ENCODE peak calls at places on chromosomes 13 and 19, in six cellular contexts. U, H, O, I, K and P are unnamed samples.

GRCh38 chr13:25295228-25295627 is 6.2 kb upstream of the NUP58 start:
- DNase-seq in O (no peak), H (no peak), U (no peak), K (no peak), I (no peak), P (no peak)

GRCh38 chr19:33193864-33194362 is at the start of gene LRP3:
- DNase-seq in K (peak), I (no peak), U (peak), O (no peak), H (peak), P (peak)

GRCh38 chr13:112752711-112753541 is 63.1 kb downstream of the ATP11A start:
- DNase-seq in I (no peak), U (no peak), O (no peak), K (no peak), H (no peak), P (no peak)

GRCh38 chr13:94313321-94313720 is 166.2 kb downstream of the DCT start:
- DNase-seq in I (no peak), O (no peak), U (no peak), H (no peak), K (no peak), P (no peak)

GRCh38 chr13:20353973-20354372 is 121.9 kb upstream of the GJB6 start:
- DNase-seq in K (no peak), U (no peak), H (peak), O (no peak), I (no peak), P (peak)

GRCh38 chr19:7926021-7926726 is at the start of gene CTXN1:
- DNase-seq in H (peak), I (peak), K (no peak), U (peak), O (peak), P (peak)

GRCh38 chr19:8690753-8691539 is 7.6 kb downstream of the ACTL9 start:
- DNase-seq in H (no peak), I (no peak), U (no peak), K (no peak), O (no peak), P (no peak)

GRCh38 chr13:109872864-109873263 is 86.5 kb upstream of the IRS2 start:
- DNase-seq in U (no peak), K (no peak), I (no peak), H (no peak), O (no peak), P (no peak)

GRCh38 chr19:16429066-16429758 is 42.6 kb downstream of the EPS15L1 start:
- DNase-seq in H (no peak), O (no peak), K (peak), U (no peak), I (no peak), P (no peak)

GRCh38 chr13:50133277-50133953 is 118.2 kb downstream of the KCNRG start:
- DNase-seq in O (no peak), H (no peak), K (no peak), I (no peak), U (no peak), P (no peak)

GRCh38 chr19:5563941-5564612 is 3.7 kb downstream of the TINCR start:
- DNase-seq in O (no peak), K (no peak), I (no peak), H (no peak), U (no peak), P (peak)

GRCh38 chr19:27865927-27866777 is 1346.8 kb downstream of the UQCRFS1 start:
- DNase-seq in H (no peak), I (no peak), O (no peak), K (no peak), U (no peak), P (no peak)

GRCh38 chr13:44837250-44837649 is 152.0 kb downstream of the NUFIP1 start:
- DNase-seq in K (no peak), H (no peak), I (no peak), O (no peak), U (no peak), P (peak)

GRCh38 chr13:106530907-106531520 is 4.4 kb downstream of the EFNB2 start:
- DNase-seq in H (no peak), K (no peak), I (no peak), U (no peak), O (no peak), P (no peak)

GRCh38 chr19:5503598-5503997 is 48.4 kb downstream of the ZNRF4 start:
- DNase-seq in U (no peak), H (no peak), O (no peak), I (no peak), K (no peak), P (no peak)